ENCODE peak calls at places on chromosomes 16 and 17, in eight cellular contexts. Z, T, L, C, D, S, F and R are unnamed samples.

GRCh38 chr16:86519649-86520316 is 9.5 kb downstream of the FOXF1 start:
- DNase-seq in D (peak), L (peak), F (no peak), Z (peak), C (no peak), T (no peak), S (peak), R (peak)

GRCh38 chr17:39002991-39003715 is 36.0 kb upstream of the FBXO47 start:
- DNase-seq in D (peak), L (peak), S (no peak), C (peak), F (no peak), T (no peak), Z (peak), R (peak)

GRCh38 chr17:2214887-2215615 is 88.5 kb downstream of the SMG6 start:
- DNase-seq in T (no peak), C (no peak), L (peak), S (peak), F (no peak), Z (no peak), D (no peak), R (peak)

GRCh38 chr16:53992057-53992378 is 288.1 kb downstream of the FTO start:
- DNase-seq in C (no peak), D (no peak), T (no peak), F (no peak), L (no peak), S (peak), Z (no peak), R (no peak)

GRCh38 chr17:37079735-37080134 is 131.0 kb downstream of the AATF start:
- DNase-seq in S (no peak), C (no peak), Z (no peak), T (no peak), L (no peak), D (no peak), F (no peak), R (no peak)

GRCh38 chr16:86517033-86517432 is 6.7 kb downstream of the FOXF1 start:
- DNase-seq in S (no peak), F (no peak), Z (no peak), T (no peak), C (no peak), L (peak), D (no peak), R (no peak)

GRCh38 chr17:72432143-72432604 is 311.4 kb downstream of the SOX9 start:
- DNase-seq in F (no peak), T (no peak), C (no peak), S (peak), Z (no peak), D (no peak), L (no peak), R (peak)

GRCh38 chr17:68318103-68318991 is 27.1 kb downstream of the ARSG start:
- DNase-seq in F (no peak), S (no peak), L (no peak), Z (peak), D (no peak), C (no peak), T (no peak), R (no peak)

GRCh38 chr16:84560269-84560668 is 55.8 kb upstream of the MEAK7 start:
- DNase-seq in C (no peak), D (no peak), T (no peak), Z (no peak), L (no peak), F (no peak), S (no peak), R (no peak)

GRCh38 chr17:45170976-45171337 is 9.3 kb downstream of the HEXIM2 start:
- DNase-seq in T (no peak), C (peak), S (peak), Z (peak), D (no peak), F (no peak), L (peak), R (peak)

GRCh38 chr16:74160759-74161158 is 135.9 kb upstream of the PSMD7 start:
- DNase-seq in T (no peak), C (no peak), Z (no peak), L (no peak), S (no peak), F (no peak), D (no peak), R (no peak)

GRCh38 chr16:2228161-2228824 is 4.9 kb downstream of the E4F1 start:
- DNase-seq in S (no peak), D (no peak), T (no peak), Z (no peak), C (no peak), L (no peak), F (no peak), R (no peak)

GRCh38 chr17:60442271-60443201 is 20.2 kb downstream of the CHCT1 start:
- DNase-seq in T (no peak), Z (no peak), S (peak), L (no peak), D (no peak), C (no peak), F (no peak), R (no peak)

GRCh38 chr17:6551909-6552768 is 4.2 kb downstream of the PITPNM3 start:
- DNase-seq in F (no peak), T (no peak), S (no peak), D (no peak), Z (peak), C (no peak), L (peak), R (peak)

GRCh38 chr16:80742331-80742730 is 62.1 kb downstream of the CDYL2 start:
- DNase-seq in Z (no peak), T (no peak), S (no peak), D (no peak), L (no peak), F (no peak), C (no peak), R (no peak)
- TF ChIP-seq EP300 in Z (no peak), T (no peak), S (no peak), D (no peak), L (no peak), F (no peak), C (no peak), R (no peak)

GRCh38 chr17:40032322-40033320 is 17.4 kb downstream of the CSF3 start:
- DNase-seq in Z (peak), D (no peak), L (peak), S (no peak), T (no peak), C (no peak), F (no peak), R (peak)
- TF ChIP-seq POLR2AphosphoS5 in Z (no peak), D (no peak), L (no peak), S (no peak), T (no peak), C (peak), F (no peak), R (peak)

GRCh38 chr16:57530104-57530522 is 6.3 kb downstream of the CCDC102A start:
- DNase-seq in L (peak), Z (no peak), F (no peak), S (peak), C (no peak), D (peak), T (no peak), R (peak)
- TF ChIP-seq EP300 in L (no peak), Z (no peak), F (no peak), S (no peak), C (no peak), D (no peak), T (no peak), R (no peak)

GRCh38 chr17:33522623-33523022 is 229.5 kb upstream of the ASIC2 start:
- DNase-seq in S (no peak), Z (no peak), C (no peak), T (no peak), D (peak), L (no peak), F (no peak), R (no peak)

GRCh38 chr17:33519692-33520091 is 226.6 kb upstream of the ASIC2 start:
- DNase-seq in C (no peak), S (no peak), L (no peak), D (peak), F (no peak), Z (no peak), T (no peak), R (no peak)

GRCh38 chr17:33523577-33523981 is 230.5 kb upstream of the ASIC2 start:
- DNase-seq in L (peak), F (no peak), T (no peak), S (no peak), D (no peak), Z (no peak), C (no peak), R (peak)

GRCh38 chr17:33521784-33522183 is 228.7 kb upstream of the ASIC2 start:
- DNase-seq in T (no peak), Z (no peak), C (no peak), S (peak), F (no peak), D (peak), L (no peak), R (no peak)

GRCh38 chr17:33520404-33521032 is 227.4 kb upstream of the ASIC2 start:
- DNase-seq in F (peak), L (no peak), D (peak), S (peak), C (no peak), Z (peak), T (no peak), R (peak)
- TF ChIP-seq POLR2AphosphoS5 in F (no peak), L (no peak), D (no peak), S (no peak), C (no peak), Z (no peak), T (no peak), R (no peak)

GRCh38 chr17:47135235-47135634 is 53.9 kb downstream of the CDC27 start:
- DNase-seq in D (no peak), F (no peak), C (no peak), S (no peak), Z (no peak), L (no peak), T (no peak), R (no peak)

GRCh38 chr17:47131761-47132160 is 57.3 kb downstream of the CDC27 start:
- DNase-seq in F (no peak), T (no peak), L (no peak), S (no peak), D (no peak), Z (no peak), C (no peak), R (no peak)
- TF ChIP-seq EP300 in F (no peak), T (no peak), L (no peak), S (no peak), D (no peak), Z (no peak), C (no peak), R (no peak)

GRCh38 chr16:82971126-82971525 is 344.4 kb downstream of the CDH13 start:
- DNase-seq in S (no peak), T (no peak), Z (no peak), F (no peak), L (no peak), D (no peak), C (no peak), R (no peak)

GRCh38 chr16:82967424-82967823 is 340.7 kb downstream of the CDH13 start:
- DNase-seq in F (no peak), L (no peak), Z (no peak), C (no peak), S (no peak), T (no peak), D (no peak), R (no peak)

DNA sequence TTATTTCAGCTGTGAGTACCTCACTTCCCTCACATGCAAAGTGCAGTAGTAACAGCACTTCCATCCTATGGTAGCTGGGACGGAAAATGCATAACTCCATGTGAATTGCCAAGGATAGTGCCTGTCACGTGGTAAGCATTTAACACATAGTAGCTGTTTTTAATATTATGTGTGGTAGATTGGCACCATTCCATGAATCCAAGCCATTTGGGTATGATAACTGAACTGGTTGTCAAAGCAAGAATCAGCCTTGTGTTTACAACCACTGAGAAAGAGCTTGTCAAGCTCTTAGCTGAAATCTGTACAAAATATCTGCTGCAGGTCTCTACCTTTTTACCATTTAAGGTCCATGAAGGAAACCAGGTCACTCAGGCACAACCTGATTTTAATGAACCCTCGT is 345.8 kb downstream of the CDH13 start:
- DNase-seq in C (no peak), Z (no peak), L (no peak), T (no peak), D (no peak), F (no peak), S (no peak), R (no peak)
- TF ChIP-seq POLR2AphosphoS5 in C (no peak), Z (no peak), L (no peak), T (no peak), D (no peak), F (no peak), S (no peak), R (no peak)